ENCODE peak calls at places on chromosomes 5 and 9, in ten cellular contexts. T, K, Z, Q, I, G, W, C, V and D are unnamed samples.

GRCh38 chr5:109452661-109453060 is 42.9 kb upstream of the PJA2 start:
- DNase-seq in V (no peak), K (no peak), T (no peak), W (no peak), I (no peak), C (no peak), Z (no peak), G (no peak), Q (no peak), D (no peak)

GRCh38 chr5:134586866-134587524 is 45.6 kb downstream of the SAR1B start:
- DNase-seq in I (peak), T (peak), V (peak), K (peak), G (peak), W (peak), C (peak), Q (peak), Z (peak), D (peak)

GRCh38 chr5:15234366-15234765 is 265.6 kb upstream of the FBXL7 start:
- DNase-seq in C (no peak), V (no peak), Q (no peak), K (no peak), I (no peak), Z (no peak), T (no peak), W (no peak), G (no peak), D (no peak)

GRCh38 chr9:70510157-70510770 is 95.8 kb upstream of the KLF9 start:
- DNase-seq in V (peak), W (no peak), I (no peak), G (no peak), C (no peak), Z (peak), K (no peak), Q (peak), T (no peak), D (no peak)

GRCh38 chr9:111271481-111272080 is 58.4 kb downstream of the OR2K2 start:
- DNase-seq in T (peak), Q (no peak), V (no peak), K (no peak), G (no peak), C (no peak), Z (peak), I (peak), W (no peak), D (no peak)

GRCh38 chr5:91144491-91145232 is 238.5 kb downstream of the ARRDC3 start:
- DNase-seq in Q (no peak), K (no peak), T (no peak), Z (no peak), V (no peak), W (no peak), G (no peak), I (no peak), C (no peak), D (no peak)

GRCh38 chr9:8683496-8683895 is 883.9 kb upstream of the DMAC1 start:
- DNase-seq in I (no peak), G (no peak), C (no peak), Z (no peak), K (no peak), T (no peak), Q (no peak), V (no peak), W (no peak), D (no peak)

GRCh38 chr5:4348919-4349318 is 753.3 kb downstream of the IRX1 start:
- DNase-seq in T (no peak), I (no peak), G (no peak), W (no peak), C (no peak), K (no peak), Q (no peak), Z (no peak), V (no peak), D (no peak)

GRCh38 chr9:14526504-14526903 is 166.7 kb downstream of the ZDHHC21 start:
- DNase-seq in G (no peak), T (no peak), C (no peak), Z (no peak), I (no peak), V (no peak), K (no peak), W (peak), Q (no peak), D (no peak)

GRCh38 chr5:9544502-9545300 is 1.2 kb downstream of the SEMA5A start:
- DNase-seq in T (peak), C (peak), K (peak), Z (peak), Q (peak), V (peak), I (peak), G (peak), W (peak), D (peak)

GRCh38 chr5:73823508-73823925 is 197.5 kb downstream of the ARHGEF28 start:
- DNase-seq in G (no peak), C (no peak), T (peak), Q (no peak), K (peak), W (no peak), I (no peak), Z (peak), V (no peak), D (no peak)

GRCh38 chr5:143537056-143537455 is 133.6 kb upstream of the NR3C1 start:
- DNase-seq in V (no peak), T (no peak), K (no peak), W (no peak), Z (no peak), G (no peak), Q (no peak), C (no peak), I (no peak), D (no peak)

GRCh38 chr5:143533475-143533874 is 130.0 kb upstream of the NR3C1 start:
- DNase-seq in Q (no peak), G (no peak), Z (no peak), V (no peak), C (no peak), W (no peak), K (no peak), I (no peak), T (no peak), D (no peak)

GRCh38 chr5:143533978-143534763 is 130.7 kb upstream of the NR3C1 start:
- DNase-seq in C (peak), K (no peak), G (no peak), V (no peak), Z (no peak), Q (no peak), T (no peak), W (no peak), I (no peak), D (no peak)

GRCh38 chr5:143534764-143535159 is 131.3 kb upstream of the NR3C1 start:
- DNase-seq in Z (no peak), I (no peak), V (no peak), K (no peak), W (no peak), C (no peak), Q (no peak), T (no peak), G (no peak), D (no peak)

GRCh38 chr5:143536364-143536763 is 132.9 kb upstream of the NR3C1 start:
- DNase-seq in T (peak), Q (no peak), W (no peak), C (no peak), Z (peak), I (peak), G (no peak), K (peak), V (no peak), D (peak)
- TF ChIP-seq CTCF in T (no peak), Q (no peak), W (no peak), C (no peak), Z (no peak), I (no peak), G (no peak), K (no peak), V (no peak), D (no peak)

GRCh38 chr5:88143693-88144218 is 124.9 kb downstream of the TMEM161B start:
- DNase-seq in C (peak), W (no peak), T (no peak), Q (peak), Z (no peak), I (no peak), G (no peak), K (no peak), V (no peak), D (no peak)

GRCh38 chr5:88145603-88146467 is 122.8 kb downstream of the TMEM161B start:
- DNase-seq in K (peak), T (no peak), I (no peak), C (peak), G (no peak), Z (peak), W (no peak), Q (peak), V (no peak), D (no peak)

GRCh38 chr5:88145205-88145602 is 123.4 kb downstream of the TMEM161B start:
- DNase-seq in V (no peak), T (no peak), K (no peak), G (peak), Z (no peak), C (peak), Q (peak), I (peak), W (no peak), D (no peak)

GRCh38 chr5:88142801-88143692 is 125.6 kb downstream of the TMEM161B start:
- DNase-seq in G (peak), V (no peak), C (peak), W (no peak), I (peak), Z (peak), K (no peak), T (no peak), Q (no peak), D (peak)

GRCh38 chr5:88144219-88145040 is 124.2 kb downstream of the TMEM161B start:
- DNase-seq in I (no peak), T (no peak), Q (no peak), C (peak), V (no peak), K (no peak), Z (no peak), W (no peak), G (peak), D (no peak)
- H3K4me3 ChIP-seq in I (no peak), T (no peak), Q (peak), C (no peak), V (no peak), K (no peak), Z (no peak), W (no peak), G (no peak), D (peak)

GRCh38 chr9:78004478-78005229 is 27.0 kb downstream of the GNAQ start:
- DNase-seq in W (no peak), Q (no peak), Z (peak), K (no peak), G (no peak), V (no peak), C (no peak), T (no peak), I (no peak), D (no peak)
- TF ChIP-seq CTCF in W (peak), Q (peak), Z (peak), K (no peak), G (no peak), V (no peak), C (peak), T (peak), I (peak), D (no peak)

DNA sequence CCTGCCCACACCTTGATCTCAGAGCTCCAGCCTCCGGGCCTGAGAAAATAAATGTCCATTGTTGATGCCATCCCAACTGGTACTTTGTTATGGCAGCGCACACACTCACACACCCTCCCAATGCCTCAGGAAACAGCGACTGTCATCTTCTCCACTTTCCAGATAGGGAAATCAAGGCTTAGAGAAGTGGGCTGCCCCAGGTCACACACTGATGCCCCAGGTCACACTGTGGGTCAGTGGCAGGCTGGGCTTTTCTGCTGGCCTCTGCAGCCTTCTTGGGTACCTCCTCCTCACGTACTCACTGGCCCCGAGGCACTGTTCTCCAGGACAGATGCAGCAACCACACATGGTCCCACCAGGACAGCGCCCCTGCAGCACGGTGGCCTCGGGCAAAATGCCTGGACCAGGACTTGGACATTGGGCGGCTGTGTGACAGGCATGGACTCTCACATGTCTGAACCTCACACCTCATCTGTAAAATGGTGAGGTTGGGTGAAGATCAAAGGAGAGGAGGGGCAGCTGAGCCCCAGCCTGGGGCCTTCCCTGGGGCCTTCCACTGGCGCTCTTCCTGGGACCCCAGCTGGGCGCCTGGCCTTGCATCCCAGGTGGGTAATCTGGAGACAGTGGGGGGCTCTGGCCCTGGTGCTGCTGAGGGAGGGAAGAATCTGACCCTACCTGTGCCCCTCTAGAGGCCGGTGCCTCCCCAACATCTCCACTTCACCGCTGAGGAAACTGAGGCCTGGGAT is 156.0 kb downstream of the COL23A1 start:
- DNase-seq in C (no peak), I (no peak), Z (no peak), T (no peak), V (no peak), Q (no peak), G (no peak), K (no peak), W (no peak), D (peak)
- H3K4me3 ChIP-seq in C (no peak), I (no peak), Z (no peak), T (no peak), V (no peak), Q (no peak), G (no peak), K (no peak), W (no peak), D (no peak)

GRCh38 chr5:180607861-180608571 is 16.7 kb upstream of the SCGB3A1 start:
- DNase-seq in T (no peak), K (peak), I (no peak), Z (no peak), W (no peak), G (no peak), C (peak), V (no peak), Q (peak), D (no peak)

GRCh38 chr5:180604271-180604670 is 13.0 kb upstream of the SCGB3A1 start:
- DNase-seq in T (no peak), W (no peak), C (peak), Z (no peak), G (no peak), K (no peak), I (no peak), Q (peak), V (no peak), D (no peak)

GRCh38 chr5:180603076-180603591 is 11.8 kb upstream of the SCGB3A1 start:
- DNase-seq in W (no peak), Z (no peak), V (no peak), Q (peak), G (no peak), K (no peak), I (no peak), C (peak), T (no peak), D (no peak)

GRCh38 chr5:180606215-180606785 is 15.0 kb upstream of the SCGB3A1 start:
- DNase-seq in Q (no peak), G (no peak), T (no peak), C (peak), K (no peak), V (no peak), Z (no peak), W (no peak), I (no peak), D (no peak)

GRCh38 chr5:180605554-180606214 is 14.4 kb upstream of the SCGB3A1 start:
- DNase-seq in Z (peak), G (no peak), V (peak), T (peak), I (peak), C (peak), W (no peak), Q (peak), K (no peak), D (no peak)
- TF ChIP-seq CTCF in Z (peak), G (no peak), V (peak), T (peak), I (peak), C (peak), W (peak), Q (peak), K (peak), D (peak)

GRCh38 chr5:34930870-34931269 is 1.5 kb downstream of the DNAJC21 start:
- DNase-seq in V (no peak), Z (no peak), K (no peak), I (no peak), C (no peak), W (no peak), G (no peak), T (no peak), Q (no peak), D (no peak)
- H3K4me3 ChIP-seq in V (peak), Z (peak), K (peak), I (peak), C (peak), W (peak), G (peak), T (peak), Q (peak), D (peak)